ENCODE peak calls at places on chromosomes 12 and 14, in ten cellular contexts. O, N, M, S, X, J, A, C, H and D are unnamed samples.

GRCh38 chr14:94773682-94774211 is 3.8 kb upstream of the GSC start:
- DNase-seq in O (no peak), N (no peak), M (no peak), S (no peak), X (no peak), J (no peak), A (no peak), C (no peak), H (no peak), D (no peak)

GRCh38 chr12:107351109-107351508 is 257.8 kb upstream of the CRY1 start:
- DNase-seq in O (no peak), N (no peak), M (no peak), S (no peak), X (no peak), J (no peak), A (no peak), C (no peak), H (no peak), D (no peak)

GRCh38 chr14:49405291-49405690 is 180.9 kb downstream of the RPS29 start:
- DNase-seq in O (no peak), N (no peak), M (no peak), S (peak; percentile 36), X (no peak), J (no peak), A (no peak), C (no peak), H (no peak), D (no peak)

GRCh38 chr12:88339254-88339949 is 197.3 kb downstream of the TMTC3 start:
- DNase-seq in O (no peak), N (no peak), M (no peak), S (no peak), X (peak; percentile 34), J (no peak), A (no peak), C (no peak), H (no peak), D (no peak)

GRCh38 chr14:93285048-93285447 is 47.8 kb downstream of the BTBD7 start:
- DNase-seq in O (no peak), N (no peak), M (no peak), S (no peak), X (no peak), J (no peak), A (no peak), C (no peak), H (no peak), D (no peak)

GRCh38 chr14:100317897-100318808 is 5.0 kb upstream of the SLC25A47 start:
- DNase-seq in O (peak; percentile 42), N (peak; percentile 88), M (peak; percentile 63), S (peak; percentile 85), X (no peak), J (no peak), A (no peak), C (peak; percentile 48), H (no peak), D (no peak)

GRCh38 chr14:42111355-42111754 is 504.7 kb downstream of the LRFN5 start:
- DNase-seq in O (no peak), N (no peak), M (no peak), S (no peak), X (no peak), J (no peak), A (no peak), C (no peak), H (no peak), D (no peak)

GRCh38 chr12:69553626-69554248 is 31.5 kb upstream of the CCT2 start:
- DNase-seq in O (peak; percentile 18), N (no peak), M (no peak), S (no peak), X (peak; percentile 58), J (no peak), A (no peak), C (no peak), H (peak; percentile 93), D (no peak)

GRCh38 chr14:52032196-52032865 is 36.5 kb downstream of the NID2 start:
- DNase-seq in O (no peak), N (no peak), M (no peak), S (no peak), X (no peak), J (no peak), A (no peak), C (no peak), H (no peak), D (no peak)

GRCh38 chr14:101783260-101784016 is 21.9 kb downstream of the PPP2R5C start:
- DNase-seq in O (no peak), N (peak; percentile 60), M (no peak), S (no peak), X (no peak), J (no peak), A (no peak), C (no peak), H (no peak), D (no peak)

GRCh38 chr12:94171595-94171930 is 23.2 kb downstream of the PLXNC1 start:
- DNase-seq in O (no peak), N (no peak), M (no peak), S (no peak), X (no peak), J (no peak), A (no peak), C (no peak), H (no peak), D (no peak)

GRCh38 chr14:52142504-52142903 is 73.6 kb upstream of the NID2 start:
- DNase-seq in O (no peak), N (no peak), M (no peak), S (no peak), X (no peak), J (no peak), A (no peak), C (no peak), H (no peak), D (no peak)

GRCh38 chr14:90903101-90903500 is 86.9 kb upstream of the TTC7B start:
- DNase-seq in O (peak; percentile 79), N (peak; percentile 80), M (peak; percentile 63), S (peak; percentile 56), X (peak; percentile 74), J (no peak), A (no peak), C (peak; percentile 29), H (peak; percentile 60), D (peak; percentile 18)

GRCh38 chr14:55689971-55690871 is 110.2 kb downstream of the KTN1 start:
- DNase-seq in O (no peak), N (no peak), M (no peak), S (no peak), X (no peak), J (no peak), A (no peak), C (no peak), H (no peak), D (no peak)

GRCh38 chr12:64747681-64748080 is 11.5 kb downstream of the GNS start:
- DNase-seq in O (no peak), N (no peak), M (no peak), S (no peak), X (no peak), J (no peak), A (no peak), C (no peak), H (no peak), D (no peak)

GRCh38 chr14:99177876-99178630 is 93.9 kb downstream of the BCL11B start:
- DNase-seq in O (no peak), N (peak; percentile 59), M (no peak), S (no peak), X (no peak), J (no peak), A (no peak), C (no peak), H (no peak), D (no peak)

GRCh38 chr14:90962505-90962904 is 97.9 kb downstream of the RPS6KA5 start:
- DNase-seq in O (no peak), N (no peak), M (no peak), S (no peak), X (no peak), J (no peak), A (no peak), C (no peak), H (no peak), D (no peak)

GRCh38 chr12:131608740-131609665 is 101.9 kb upstream of the SFSWAP start:
- DNase-seq in O (peak; percentile 86), N (peak; percentile 80), M (peak; percentile 59), S (peak; percentile 85), X (peak; percentile 71), J (peak; percentile 12), A (no peak), C (peak; percentile 44), H (peak; percentile 44), D (no peak)

GRCh38 chr12:95532851-95533250 is 18.4 kb downstream of the USP44 start:
- DNase-seq in O (no peak), N (no peak), M (no peak), S (peak; percentile 18), X (no peak), J (no peak), A (no peak), C (no peak), H (no peak), D (no peak)

GRCh38 chr12:94761559-94761958 is 111.2 kb upstream of the TMCC3 start:
- DNase-seq in O (no peak), N (no peak), M (peak; percentile 84), S (peak; percentile 68), X (peak; percentile 84), J (no peak), A (no peak), C (no peak), H (no peak), D (no peak)

GRCh38 chr12:123743002-123743401 is 19.1 kb upstream of the DNAH10 start:
- DNase-seq in O (no peak), N (no peak), M (no peak), S (no peak), X (no peak), J (no peak), A (no peak), C (no peak), H (no peak), D (no peak)

GRCh38 chr12:72075891-72076557 is 137.4 kb downstream of the TPH2 start:
- DNase-seq in O (no peak), N (no peak), M (no peak), S (no peak), X (no peak), J (no peak), A (no peak), C (no peak), H (no peak), D (no peak)

GRCh38 chr12:119556830-119557229 is 36.7 kb upstream of the TMEM233 start:
- DNase-seq in O (no peak), N (no peak), M (no peak), S (no peak), X (no peak), J (no peak), A (no peak), C (no peak), H (no peak), D (no peak)

GRCh38 chr12:12010277-12011031 is 60.3 kb upstream of the BCL2L14 start:
- DNase-seq in O (peak; percentile 69), N (peak; percentile 84), M (no peak), S (peak; percentile 43), X (no peak), J (peak; percentile 28), A (no peak), C (no peak), H (no peak), D (no peak)

GRCh38 chr14:100591453-100592371 is 4.5 kb upstream of the BEGAIN start:
- DNase-seq in O (no peak), N (peak; percentile 59), M (no peak), S (no peak), X (no peak), J (no peak), A (no peak), C (no peak), H (no peak), D (no peak)